ENCODE peak calls at places on chromosome 17, in five cellular contexts. One of them, this sample, is unnamed.

GRCh38 chr17:9199474-9200196 is 178.3 kb downstream of the NTN1 start:
- DNase-seq in K562: no peak
- DNase-seq in GM12878: no peak
- DNase-seq in H1: no peak
- DNase-seq in SK-N-SH: no peak
- DNase-seq in this sample: no peak

GRCh38 chr17:4161179-4161559 is 18.2 kb downstream of the CYB5D2 start:
- DNase-seq in GM12878: no peak
- DNase-seq in H1: peak; percentile 50
- DNase-seq in SK-N-SH: peak; percentile 48
- DNase-seq in K562: peak; percentile 30
- DNase-seq in this sample: no peak

GRCh38 chr17:64441772-64442549 is 7.0 kb upstream of the MILR1 start:
- DNase-seq in H1: no peak
- DNase-seq in SK-N-SH: no peak
- DNase-seq in K562: peak; percentile 38
- DNase-seq in GM12878: no peak
- DNase-seq in this sample: no peak

GRCh38 chr17:81387235-81388060 is 7.8 kb upstream of the BAHCC1 start:
- DNase-seq in K562: peak; percentile 70
- DNase-seq in H1: no peak
- DNase-seq in SK-N-SH: peak; percentile 75
- DNase-seq in GM12878: no peak
- DNase-seq in this sample: no peak

GRCh38 chr17:41377546-41377945 is 4.6 kb downstream of the KRT34 start:
- DNase-seq in H1: no peak
- DNase-seq in GM12878: no peak
- DNase-seq in K562: no peak
- DNase-seq in SK-N-SH: no peak
- DNase-seq in this sample: no peak

GRCh38 chr17:7418472-7419152 is 1.5 kb upstream of the SPEM1 start:
- DNase-seq in H1: no peak
- DNase-seq in K562: no peak
- DNase-seq in GM12878: no peak
- DNase-seq in SK-N-SH: no peak
- DNase-seq in this sample: no peak

GRCh38 chr17:19766421-19767270 is 18.5 kb upstream of the ALDH3A1 start:
- DNase-seq in GM12878: no peak
- DNase-seq in H1: peak; percentile 49
- DNase-seq in K562: peak; percentile 70
- DNase-seq in SK-N-SH: peak; percentile 87
- DNase-seq in this sample: peak; percentile 41

GRCh38 chr17:35713069-35713728 is 18.2 kb upstream of the RASL10B start:
- DNase-seq in GM12878: no peak
- DNase-seq in K562: no peak
- DNase-seq in H1: no peak
- DNase-seq in SK-N-SH: peak; percentile 39
- DNase-seq in this sample: no peak

GRCh38 chr17:27407916-27408846 is 48.1 kb upstream of the KSR1 start:
- DNase-seq in SK-N-SH: no peak
- DNase-seq in GM12878: no peak
- DNase-seq in H1: no peak
- DNase-seq in K562: no peak
- DNase-seq in this sample: peak; percentile 7

GRCh38 chr17:32757963-32758362 is 119.0 kb downstream of the MYO1D start:
- DNase-seq in SK-N-SH: no peak
- DNase-seq in H1: no peak
- DNase-seq in GM12878: no peak
- DNase-seq in K562: no peak
- DNase-seq in this sample: no peak

GRCh38 chr17:80785477-80786178 is 206.0 kb upstream of the CHMP6 start:
- DNase-seq in H1: no peak
- DNase-seq in K562: no peak
- DNase-seq in GM12878: no peak
- DNase-seq in SK-N-SH: no peak
- DNase-seq in this sample: no peak

GRCh38 chr17:17204041-17204591 is 2.0 kb downstream of the PLD6 start:
- DNase-seq in SK-N-SH: no peak
- DNase-seq in H1: no peak
- DNase-seq in K562: no peak
- DNase-seq in GM12878: no peak
- DNase-seq in this sample: no peak

GRCh38 chr17:1045456-1045855 is 48.5 kb downstream of the TIMM22 start:
- DNase-seq in K562: no peak
- DNase-seq in H1: no peak
- DNase-seq in SK-N-SH: no peak
- DNase-seq in GM12878: no peak
- DNase-seq in this sample: no peak

GRCh38 chr17:43900183-43900857 is 7.0 kb downstream of the MPP2 start:
- DNase-seq in GM12878: no peak
- DNase-seq in SK-N-SH: peak; percentile 98
- DNase-seq in K562: peak; percentile 86
- DNase-seq in H1: no peak
- DNase-seq in this sample: peak; percentile 56

GRCh38 chr17:59141860-59142259 is 13.1 kb downstream of the SKA2 start:
- DNase-seq in H1: no peak
- DNase-seq in GM12878: no peak
- DNase-seq in SK-N-SH: no peak
- DNase-seq in K562: no peak
- DNase-seq in this sample: no peak

GRCh38 chr17:50905460-50905803 is 39.3 kb upstream of the TOB1 start:
- DNase-seq in K562: peak; percentile 14
- DNase-seq in GM12878: no peak
- DNase-seq in H1: no peak
- DNase-seq in SK-N-SH: peak; percentile 71
- DNase-seq in this sample: no peak
- TF ChIP-seq YY1 in K562: no peak
- TF ChIP-seq YY1 in GM12878: no peak
- TF ChIP-seq YY1 in H1: no peak
- TF ChIP-seq YY1 in SK-N-SH: no peak
- TF ChIP-seq YY1 in this sample: no peak

GRCh38 chr17:82722341-82723013 is 6.0 kb downstream of the FN3KRP start:
- DNase-seq in H1: no peak
- DNase-seq in SK-N-SH: no peak
- DNase-seq in K562: no peak
- DNase-seq in GM12878: no peak
- DNase-seq in this sample: no peak

GRCh38 chr17:82718986-82719685 is 2.6 kb downstream of the FN3KRP start:
- DNase-seq in H1: no peak
- DNase-seq in GM12878: no peak
- DNase-seq in SK-N-SH: no peak
- DNase-seq in K562: no peak
- DNase-seq in this sample: no peak

GRCh38 chr17:82713015-82713723 is 3.3 kb upstream of the FN3KRP start:
- DNase-seq in K562: no peak
- DNase-seq in SK-N-SH: no peak
- DNase-seq in GM12878: no peak
- DNase-seq in H1: no peak
- DNase-seq in this sample: no peak

GRCh38 chr17:82720204-82720603 is 3.7 kb downstream of the FN3KRP start:
- DNase-seq in SK-N-SH: no peak
- DNase-seq in H1: no peak
- DNase-seq in GM12878: no peak
- DNase-seq in K562: no peak
- DNase-seq in this sample: no peak

DNA sequence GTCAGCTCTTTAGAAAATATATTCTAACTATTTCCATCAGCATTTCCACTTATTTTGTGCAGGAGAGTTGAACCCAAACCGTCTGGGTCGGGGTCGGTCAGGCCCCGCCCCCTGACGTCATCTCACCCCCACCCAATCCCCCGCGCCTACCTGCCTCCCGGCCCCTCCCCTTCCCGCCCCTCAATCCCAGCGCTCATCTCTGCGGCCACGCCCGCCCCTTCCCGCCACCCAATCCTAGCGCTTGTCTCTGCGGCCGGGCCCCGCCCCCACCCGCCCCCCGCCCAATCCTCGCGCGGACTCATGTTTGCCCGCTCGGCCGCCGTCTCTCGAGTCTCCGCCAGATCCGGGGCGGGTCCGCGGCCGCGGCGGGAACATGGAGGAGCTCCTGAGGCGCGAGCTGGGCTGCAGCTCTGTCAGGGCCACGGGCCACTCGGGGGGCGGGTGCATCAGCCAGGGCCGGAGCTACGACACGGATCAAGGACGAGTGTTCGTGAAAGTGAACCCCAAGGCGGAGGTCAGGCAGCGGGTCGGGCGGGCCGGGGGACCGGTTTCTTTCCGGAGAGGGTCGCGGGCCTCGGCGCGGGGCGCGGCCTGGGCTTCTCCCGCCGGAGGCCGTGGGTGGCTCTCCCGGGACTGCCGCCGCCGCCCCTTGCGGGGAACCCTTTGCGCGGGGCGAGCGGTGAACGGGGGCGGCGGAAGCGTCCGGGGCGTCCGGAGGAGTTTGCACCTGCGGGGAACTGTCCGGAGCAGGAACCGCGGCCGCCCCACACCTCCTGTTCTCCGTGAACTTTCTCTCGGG is at the start of gene FN3KRP:
- DNase-seq in K562: peak; percentile 98
- DNase-seq in SK-N-SH: peak; percentile 100
- DNase-seq in H1: peak; percentile 84
- DNase-seq in GM12878: peak; percentile 67
- DNase-seq in this sample: peak; percentile 89
- TF ChIP-seq YY1 in K562: peak; percentile 79
- TF ChIP-seq YY1 in SK-N-SH: peak; percentile 82
- TF ChIP-seq YY1 in H1: peak; percentile 37
- TF ChIP-seq YY1 in GM12878: peak; percentile 92
- TF ChIP-seq YY1 in this sample: peak; percentile 85

GRCh38 chr17:40075216-40076100 is 12.7 kb downstream of the THRA start:
- DNase-seq in K562: peak; percentile 86
- DNase-seq in H1: peak; percentile 66
- DNase-seq in GM12878: no peak
- DNase-seq in SK-N-SH: peak; percentile 83
- DNase-seq in this sample: no peak
- TF ChIP-seq YY1 in K562: peak; percentile 18
- TF ChIP-seq YY1 in H1: no peak
- TF ChIP-seq YY1 in GM12878: peak; percentile 74
- TF ChIP-seq YY1 in SK-N-SH: no peak
- TF ChIP-seq YY1 in this sample: peak; percentile 49

GRCh38 chr17:67831268-67831667 is 6.0 kb downstream of the BPTF start:
- DNase-seq in SK-N-SH: no peak
- DNase-seq in H1: no peak
- DNase-seq in K562: no peak
- DNase-seq in GM12878: no peak
- DNase-seq in this sample: no peak
- TF ChIP-seq YY1 in SK-N-SH: no peak
- TF ChIP-seq YY1 in H1: no peak
- TF ChIP-seq YY1 in K562: no peak
- TF ChIP-seq YY1 in GM12878: no peak
- TF ChIP-seq YY1 in this sample: no peak

GRCh38 chr17:83161298-83162034 is 82.1 kb downstream of the METRNL start:
- DNase-seq in SK-N-SH: no peak
- DNase-seq in GM12878: no peak
- DNase-seq in H1: no peak
- DNase-seq in K562: no peak
- DNase-seq in this sample: no peak
- TF ChIP-seq YY1 in SK-N-SH: no peak
- TF ChIP-seq YY1 in GM12878: no peak
- TF ChIP-seq YY1 in H1: no peak
- TF ChIP-seq YY1 in K562: no peak
- TF ChIP-seq YY1 in this sample: no peak

DNA sequence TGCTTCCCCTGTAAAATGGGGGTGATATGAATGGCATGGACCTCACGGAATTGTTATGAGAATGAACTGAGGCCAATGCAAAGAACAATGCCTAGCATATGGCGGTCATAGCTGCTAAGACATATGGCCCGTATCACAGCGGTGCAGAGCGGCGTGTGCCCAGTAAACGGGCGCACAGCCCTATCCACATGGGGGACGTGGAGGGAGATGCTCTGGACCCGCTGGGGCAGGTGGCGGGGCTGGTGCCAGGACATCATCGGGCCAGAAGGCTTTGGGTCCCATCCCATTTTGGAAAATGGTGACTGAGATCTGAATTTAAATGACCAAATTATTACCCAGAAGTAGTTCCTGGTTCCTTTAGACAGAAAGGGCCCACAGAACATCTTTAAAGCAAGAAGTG is 18.5 kb upstream of the CPSF4L start:
- DNase-seq in GM12878: no peak
- DNase-seq in H1: no peak
- DNase-seq in SK-N-SH: no peak
- DNase-seq in K562: no peak
- DNase-seq in this sample: no peak
- TF ChIP-seq YY1 in GM12878: no peak
- TF ChIP-seq YY1 in H1: no peak
- TF ChIP-seq YY1 in SK-N-SH: no peak
- TF ChIP-seq YY1 in K562: no peak
- TF ChIP-seq YY1 in this sample: no peak

GRCh38 chr17:57086069-57086930 is 1.3 kb downstream of the AKAP1 start:
- DNase-seq in GM12878: no peak
- DNase-seq in SK-N-SH: peak; percentile 68
- DNase-seq in K562: peak; percentile 56
- DNase-seq in H1: no peak
- DNase-seq in this sample: no peak
- TF ChIP-seq YY1 in GM12878: no peak
- TF ChIP-seq YY1 in SK-N-SH: peak; percentile 16
- TF ChIP-seq YY1 in K562: no peak
- TF ChIP-seq YY1 in H1: no peak
- TF ChIP-seq YY1 in this sample: peak; percentile 20

GRCh38 chr17:73719588-73720071 is 75.4 kb upstream of the SDK2 start:
- DNase-seq in K562: no peak
- DNase-seq in SK-N-SH: peak; percentile 96
- DNase-seq in GM12878: no peak
- DNase-seq in H1: no peak
- DNase-seq in this sample: no peak
- TF ChIP-seq YY1 in K562: no peak
- TF ChIP-seq YY1 in SK-N-SH: no peak
- TF ChIP-seq YY1 in GM12878: no peak
- TF ChIP-seq YY1 in H1: no peak
- TF ChIP-seq YY1 in this sample: no peak

This sample was measured in HCT116.